ENCODE peak calls at places on chromosomes 13 and 19, in seven cellular contexts. K is HepG2, E is A549, B is H1, V is IMR-90, A is K562, C is GM12878. D is an unnamed sample.

GRCh38 chr19:49786432-49786831 is 19.6 kb downstream of the AP2A1 start:
- DNase-seq in K (no peak), E (peak; percentile 70), B (no peak), V (peak; percentile 53), A (peak; percentile 37), C (no peak), D (no peak)

GRCh38 chr13:98253526-98253925 is 76.5 kb upstream of the RNF113B start:
- DNase-seq in K (no peak), E (no peak), B (no peak), V (no peak), A (no peak), C (no peak), D (no peak)

GRCh38 chr19:10270616-10271394 is at the start of gene ICAM1:
- DNase-seq in K (peak; percentile 83), E (no peak), B (peak; percentile 87), V (peak; percentile 66), A (peak; percentile 83), C (no peak), D (peak; percentile 52)

GRCh38 chr19:34953092-34953491 is 10.9 kb downstream of the ZNF792 start:
- DNase-seq in K (no peak), E (no peak), B (no peak), V (no peak), A (no peak), C (no peak), D (no peak)

GRCh38 chr13:24693862-24694471 is 13.8 kb downstream of the ATP12A start:
- DNase-seq in K (peak; percentile 60), E (peak; percentile 70), B (peak; percentile 75), V (peak; percentile 55), A (peak; percentile 74), C (no peak), D (peak; percentile 84)

GRCh38 chr13:31380728-31381127 is 181.0 kb downstream of the B3GLCT start:
- DNase-seq in K (no peak), E (no peak), B (no peak), V (no peak), A (no peak), C (no peak), D (no peak)

GRCh38 chr13:100650321-100650720 is 24.3 kb downstream of the TMTC4 start:
- DNase-seq in K (no peak), E (no peak), B (no peak), V (no peak), A (no peak), C (no peak), D (no peak)

GRCh38 chr19:19554074-19555023 is 16.3 kb downstream of the CILP2 start:
- DNase-seq in K (no peak), E (no peak), B (peak; percentile 94), V (peak; percentile 21), A (peak; percentile 82), C (no peak), D (peak; percentile 86)

GRCh38 chr13:56166864-56167263 is 973.9 kb upstream of the PRR20A start:
- DNase-seq in K (no peak), E (no peak), B (peak; percentile 53), V (no peak), A (no peak), C (no peak), D (no peak)

GRCh38 chr19:55118401-55118991 is 1.1 kb upstream of the PPP1R12C start:
- DNase-seq in K (no peak), E (no peak), B (peak; percentile 94), V (no peak), A (peak; percentile 74), C (no peak), D (no peak)

GRCh38 chr13:100875392-100876043 is 200.9 kb upstream of the TMTC4 start:
- DNase-seq in K (no peak), E (no peak), B (no peak), V (peak; percentile 96), A (no peak), C (peak; percentile 7), D (no peak)

GRCh38 chr19:10888421-10888866 is 17.1 kb downstream of the CARM1 start:
- DNase-seq in K (no peak), E (no peak), B (no peak), V (no peak), A (no peak), C (no peak), D (peak; percentile 72)

DNA sequence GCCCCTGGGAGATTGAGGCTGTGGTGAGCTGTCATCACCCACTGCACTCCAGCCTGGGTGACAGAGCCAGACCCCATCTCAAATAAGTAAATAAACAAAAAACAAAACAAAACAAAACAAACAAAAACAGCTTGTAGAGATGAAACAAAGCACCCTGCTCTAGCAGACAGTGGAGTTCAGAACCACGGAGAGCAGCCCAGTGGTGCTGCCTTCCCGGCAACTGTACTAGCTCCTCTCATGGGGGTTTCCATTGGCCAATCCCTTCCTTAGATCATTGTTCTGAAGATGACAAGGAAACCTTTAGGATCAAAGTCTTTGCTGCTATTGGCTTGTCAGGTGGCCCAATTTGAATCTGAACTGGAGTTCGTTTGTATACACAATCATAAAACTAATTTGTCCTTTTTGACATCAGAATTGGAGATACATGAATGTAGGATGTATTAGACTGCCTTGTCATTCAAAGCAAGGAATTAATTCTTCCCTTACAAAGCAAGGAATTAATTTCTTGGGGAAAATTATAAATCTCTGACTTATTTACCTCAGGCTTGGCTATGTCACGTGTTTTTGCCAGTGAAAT is 19.7 kb upstream of the SYCN start:
- DNase-seq in K (no peak), E (peak; percentile 74), B (peak; percentile 65), V (peak; percentile 19), A (peak; percentile 48), C (no peak), D (no peak)
- TF ChIP-seq RFX5 in K (peak; percentile 85), E (peak; percentile 86), B (peak; percentile 93), V (peak; percentile 82), A (no peak), C (peak; percentile 81), D (peak; percentile 65)

GRCh38 chr13:111202149-111202548 is 87.0 kb downstream of the ARHGEF7 start:
- DNase-seq in K (no peak), E (no peak), B (no peak), V (no peak), A (no peak), C (no peak), D (no peak)

GRCh38 chr13:111201304-111201940 is 86.3 kb downstream of the ARHGEF7 start:
- DNase-seq in K (no peak), E (no peak), B (no peak), V (no peak), A (no peak), C (no peak), D (no peak)

GRCh38 chr13:111204438-111205177 is 89.5 kb downstream of the ARHGEF7 start:
- DNase-seq in K (peak; percentile 43), E (no peak), B (peak; percentile 54), V (peak; percentile 84), A (peak; percentile 14), C (no peak), D (peak; percentile 57)

GRCh38 chr13:111203742-111204386 is 88.8 kb downstream of the ARHGEF7 start:
- DNase-seq in K (no peak), E (no peak), B (no peak), V (no peak), A (no peak), C (no peak), D (no peak)

DNA sequence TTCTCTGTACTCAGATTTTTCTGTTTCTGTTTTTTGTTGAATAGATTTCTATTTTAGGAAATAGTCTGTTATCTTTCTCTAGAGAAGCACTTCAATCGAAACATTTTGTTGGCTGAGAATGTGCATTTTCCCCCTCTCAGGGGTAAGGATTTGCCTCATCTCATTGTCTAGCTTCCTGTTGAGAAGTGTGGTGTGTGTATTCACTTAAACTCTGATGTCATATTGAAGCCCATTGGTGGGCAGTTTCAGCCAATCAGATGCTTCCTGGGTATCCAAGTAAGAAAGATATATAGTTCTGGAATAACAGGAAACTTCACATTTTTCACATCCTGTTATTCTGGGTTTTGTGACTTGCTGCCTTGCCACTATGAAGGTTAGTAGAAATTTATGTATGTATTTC is 87.6 kb downstream of the ARHGEF7 start:
- DNase-seq in K (no peak), E (peak; percentile 13), B (no peak), V (peak; percentile 93), A (peak; percentile 45), C (no peak), D (peak; percentile 69)
- H3K4me3 ChIP-seq in K (no peak overlapping the region), E (no peak overlapping the region), B (no peak overlapping the region), V (no peak overlapping the region), A (no peak overlapping the region), C (no peak overlapping the region), D (no peak overlapping the region)

DNA sequence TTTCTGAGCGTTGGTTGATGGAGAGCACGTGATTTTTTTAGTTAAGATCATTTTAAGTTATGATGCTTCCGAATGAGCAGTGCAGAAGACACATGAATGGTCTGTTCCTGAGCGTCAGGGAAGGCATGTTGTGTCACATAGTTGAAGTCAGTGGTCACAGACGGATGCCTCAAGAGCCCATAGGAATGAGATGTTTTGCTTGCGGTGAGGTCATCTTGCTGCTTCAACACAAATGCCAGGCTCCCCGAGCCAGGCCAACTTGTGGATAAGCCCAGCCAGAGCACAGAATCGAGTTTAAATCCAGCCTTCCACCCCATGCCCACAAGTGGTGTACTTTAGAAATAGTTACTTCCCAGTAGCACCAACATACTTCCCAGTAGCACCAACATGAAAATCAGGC is 5.4 kb downstream of the UPF3A start:
- DNase-seq in K (no peak), E (no peak), B (no peak), V (peak; percentile 85), A (no peak), C (no peak), D (no peak)
- TF ChIP-seq RFX5 in K (no peak), E (no peak), B (no peak), V (no peak), A (no peak), C (no peak), D (no peak)

DNA sequence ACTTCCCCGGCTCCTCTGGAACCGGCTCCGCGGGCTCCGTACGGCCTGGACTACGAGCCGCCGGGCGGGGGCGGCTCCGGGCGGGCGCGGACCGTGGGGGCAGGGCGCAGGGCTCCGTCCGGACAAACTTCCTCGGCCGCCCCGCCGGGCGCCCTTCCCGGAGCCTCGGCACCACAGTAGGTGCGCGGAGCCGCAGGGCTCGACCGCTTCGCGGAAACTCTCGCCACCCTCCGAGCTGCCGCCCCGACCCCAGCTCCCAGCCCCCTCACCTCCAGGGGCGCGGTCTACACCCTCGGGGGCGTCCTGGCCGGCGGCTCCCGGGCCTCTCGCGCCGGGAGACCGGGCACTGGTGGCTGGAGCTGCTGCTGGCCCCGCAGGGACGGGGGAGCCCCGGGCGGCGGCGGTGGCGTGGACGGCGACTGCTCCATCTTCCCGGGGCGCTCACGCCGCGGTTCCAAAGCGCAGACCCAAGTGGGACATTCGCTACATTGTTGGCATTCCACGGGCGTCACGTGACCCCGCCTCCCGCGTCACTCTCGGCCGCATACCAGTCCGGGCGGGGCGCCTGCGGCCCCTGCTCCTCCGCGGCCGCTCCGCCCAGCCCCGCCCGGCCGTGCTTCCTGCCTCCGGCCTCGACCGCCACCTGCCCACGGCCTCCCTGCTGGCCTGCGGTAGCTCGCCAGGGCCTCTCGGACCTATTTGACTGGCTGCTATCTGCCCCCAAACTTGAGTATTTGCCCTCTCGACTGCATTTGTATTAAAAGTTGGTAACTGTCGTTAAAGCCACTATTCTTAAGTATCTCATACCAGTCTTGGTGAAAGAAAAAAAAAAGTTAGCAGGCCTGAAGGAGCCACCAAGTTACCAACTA is at the start of gene LATS2:
- DNase-seq in K (peak; percentile 87), E (peak; percentile 62), B (peak; percentile 96), V (peak; percentile 94), A (peak; percentile 86), C (peak; percentile 33), D (peak; percentile 62)
- H3K4me3 ChIP-seq in K (peak within 1 kb of the TSS; percentile 94), E (peak within 1 kb of the TSS; percentile 69), B (peak within 1 kb of the TSS; percentile 97), V (peak within 1 kb of the TSS; percentile 74), A (peak within 1 kb of the TSS; percentile 78), C (peak within 1 kb of the TSS; percentile 81), D (peak within 1 kb of the TSS; percentile 85)

GRCh38 chr19:8397746-8398721 is 7.9 kb downstream of the RAB11B start:
- DNase-seq in K (no peak), E (no peak), B (no peak), V (no peak), A (no peak), C (no peak), D (peak; percentile 24)
- TF ChIP-seq RFX5 in K (no peak), E (no peak), B (no peak), V (no peak), A (no peak), C (no peak), D (no peak)

D was measured in SK-N-SH.